ENCODE peak calls at places on chromosomes 7 and 10, in four cellular contexts. One of them, this sample, is unnamed.

GRCh38 chr10:500876-501275 is 188.6 kb downstream of the DIP2C start:
- DNase-seq in mucosa of gallbladder: no peak
- DNase-seq in upper lobe of left lung: no peak
- DNase-seq in germinal center: no peak
- DNase-seq in this sample: no peak

GRCh38 chr10:54484186-54484585 is 316.8 kb downstream of the PCDH15 start:
- DNase-seq in upper lobe of left lung: no peak
- DNase-seq in mucosa of gallbladder: no peak
- DNase-seq in germinal center: no peak
- DNase-seq in this sample: no peak

GRCh38 chr7:131878777-131879176 is 322.3 kb upstream of the PODXL start:
- DNase-seq in mucosa of gallbladder: no peak
- DNase-seq in upper lobe of left lung: no peak
- DNase-seq in germinal center: no peak
- DNase-seq in this sample: no peak

GRCh38 chr7:30476401-30477145 is 2.0 kb downstream of the NOD1 start:
- DNase-seq in germinal center: no peak
- DNase-seq in mucosa of gallbladder: no peak
- DNase-seq in upper lobe of left lung: no peak
- DNase-seq in this sample: no peak

GRCh38 chr7:42414028-42414427 is 177.0 kb upstream of the GLI3 start:
- DNase-seq in upper lobe of left lung: no peak
- DNase-seq in mucosa of gallbladder: no peak
- DNase-seq in germinal center: no peak
- DNase-seq in this sample: no peak

GRCh38 chr7:96322373-96322695 is 436 bp upstream of the SLC25A13 start:
- DNase-seq in germinal center: no peak
- DNase-seq in mucosa of gallbladder: no peak
- DNase-seq in upper lobe of left lung: no peak
- DNase-seq in this sample: no peak

GRCh38 chr7:100069991-100070390 is 11.5 kb downstream of the ZNF3 start:
- DNase-seq in upper lobe of left lung: no peak
- DNase-seq in germinal center: no peak
- DNase-seq in mucosa of gallbladder: no peak
- DNase-seq in this sample: no peak

GRCh38 chr10:470339-471003 is 219.0 kb downstream of the DIP2C start:
- DNase-seq in mucosa of gallbladder: no peak
- DNase-seq in germinal center: no peak
- DNase-seq in upper lobe of left lung: no peak
- DNase-seq in this sample: no peak

GRCh38 chr10:83750604-83751003 is 388.7 kb upstream of the GHITM start:
- DNase-seq in mucosa of gallbladder: no peak
- DNase-seq in germinal center: no peak
- DNase-seq in upper lobe of left lung: no peak
- DNase-seq in this sample: no peak

GRCh38 chr7:151081170-151082101 is 827 bp upstream of the FASTK start:
- DNase-seq in mucosa of gallbladder: no peak
- DNase-seq in germinal center: no peak
- DNase-seq in upper lobe of left lung: peak
- DNase-seq in this sample: no peak

GRCh38 chr10:101569465-101569837 is 18.6 kb downstream of the POLL start:
- DNase-seq in upper lobe of left lung: peak
- DNase-seq in germinal center: no peak
- DNase-seq in mucosa of gallbladder: no peak
- DNase-seq in this sample: no peak

GRCh38 chr7:55439627-55440026 is 74.5 kb downstream of the LANCL2 start:
- DNase-seq in upper lobe of left lung: no peak
- DNase-seq in germinal center: no peak
- DNase-seq in mucosa of gallbladder: no peak
- DNase-seq in this sample: no peak

GRCh38 chr10:79385804-79386531 is 38.7 kb downstream of the PPIF start:
- DNase-seq in upper lobe of left lung: peak
- DNase-seq in mucosa of gallbladder: peak
- DNase-seq in germinal center: no peak
- DNase-seq in this sample: no peak

GRCh38 chr10:3782456-3783312 is 2.3 kb downstream of the KLF6 start:
- DNase-seq in germinal center: peak
- DNase-seq in upper lobe of left lung: no peak
- DNase-seq in mucosa of gallbladder: peak
- DNase-seq in this sample: peak

GRCh38 chr10:107019154-107019553 is 145.4 kb downstream of the SORCS1 start:
- DNase-seq in mucosa of gallbladder: no peak
- DNase-seq in upper lobe of left lung: no peak
- DNase-seq in germinal center: no peak
- DNase-seq in this sample: no peak

GRCh38 chr7:156703773-156704482 is 63.4 kb downstream of the RNF32 start:
- DNase-seq in mucosa of gallbladder: no peak
- DNase-seq in upper lobe of left lung: no peak
- DNase-seq in germinal center: no peak
- DNase-seq in this sample: no peak

GRCh38 chr10:4819067-4819466 is 6.9 kb upstream of the AKR1E2 start:
- DNase-seq in germinal center: no peak
- DNase-seq in mucosa of gallbladder: no peak
- DNase-seq in upper lobe of left lung: no peak
- DNase-seq in this sample: no peak

GRCh38 chr7:31249671-31250070 is 90.9 kb downstream of the NEUROD6 start:
- DNase-seq in mucosa of gallbladder: no peak
- DNase-seq in germinal center: no peak
- DNase-seq in upper lobe of left lung: peak
- DNase-seq in this sample: no peak

GRCh38 chr7:68511281-68511680 is 1087.0 kb upstream of the AUTS2 start:
- DNase-seq in germinal center: no peak
- DNase-seq in mucosa of gallbladder: no peak
- DNase-seq in upper lobe of left lung: no peak
- DNase-seq in this sample: no peak

GRCh38 chr7:20532841-20533240 is 82.6 kb upstream of the ABCB5 start:
- DNase-seq in germinal center: no peak
- DNase-seq in upper lobe of left lung: no peak
- DNase-seq in mucosa of gallbladder: no peak
- DNase-seq in this sample: no peak

GRCh38 chr10:1650542-1651279 is 86.6 kb downstream of the ADARB2 start:
- DNase-seq in germinal center: no peak
- DNase-seq in upper lobe of left lung: no peak
- DNase-seq in mucosa of gallbladder: no peak
- DNase-seq in this sample: no peak

GRCh38 chr7:93851536-93851935 is 39.0 kb downstream of the TFPI2 start:
- DNase-seq in germinal center: no peak
- DNase-seq in mucosa of gallbladder: no peak
- DNase-seq in upper lobe of left lung: no peak
- DNase-seq in this sample: no peak

GRCh38 chr10:124667425-124668130 is 76.6 kb downstream of the FAM53B start:
- DNase-seq in mucosa of gallbladder: no peak
- DNase-seq in upper lobe of left lung: no peak
- DNase-seq in germinal center: no peak
- DNase-seq in this sample: no peak

GRCh38 chr7:150586778-150587152 is 19.6 kb downstream of the GIMAP4 start:
- DNase-seq in germinal center: no peak
- DNase-seq in upper lobe of left lung: no peak
- DNase-seq in mucosa of gallbladder: peak
- DNase-seq in this sample: no peak

GRCh38 chr10:115948415-115948814 is 324.6 kb downstream of the GFRA1 start:
- DNase-seq in germinal center: no peak
- DNase-seq in upper lobe of left lung: no peak
- DNase-seq in mucosa of gallbladder: no peak
- DNase-seq in this sample: no peak

GRCh38 chr10:49217645-49218044 is 29.5 kb upstream of the TMEM273 start:
- DNase-seq in mucosa of gallbladder: no peak
- DNase-seq in germinal center: no peak
- DNase-seq in upper lobe of left lung: no peak
- DNase-seq in this sample: no peak

GRCh38 chr7:55180821-55181542 is 162.2 kb downstream of the EGFR start:
- DNase-seq in germinal center: no peak
- DNase-seq in mucosa of gallbladder: peak
- DNase-seq in upper lobe of left lung: no peak
- DNase-seq in this sample: no peak

GRCh38 chr10:48451969-48452878 is 145.7 kb downstream of the MAPK8 start:
- DNase-seq in upper lobe of left lung: no peak
- DNase-seq in mucosa of gallbladder: no peak
- DNase-seq in germinal center: no peak
- DNase-seq in this sample: no peak

GRCh38 chr7:124765401-124766352 is at the start of gene GPR37:
- DNase-seq in mucosa of gallbladder: peak
- DNase-seq in upper lobe of left lung: peak
- DNase-seq in germinal center: peak
- DNase-seq in this sample: peak

GRCh38 chr10:52951819-52952218 is 179.2 kb upstream of the MBL2 start:
- DNase-seq in upper lobe of left lung: no peak
- DNase-seq in germinal center: peak
- DNase-seq in mucosa of gallbladder: peak
- DNase-seq in this sample: peak

GRCh38 chr10:131858118-131858515 is 42.7 kb upstream of the PPP2R2D start:
- DNase-seq in germinal center: no peak
- DNase-seq in upper lobe of left lung: no peak
- DNase-seq in mucosa of gallbladder: no peak
- DNase-seq in this sample: no peak

GRCh38 chr10:78765726-78766335 is 302.9 kb upstream of the ZMIZ1 start:
- DNase-seq in germinal center: no peak
- DNase-seq in upper lobe of left lung: no peak
- DNase-seq in mucosa of gallbladder: no peak
- DNase-seq in this sample: no peak